ENCODE peak calls at places on chromosomes 12 and 14, in seven cellular contexts. G, J, Q, Z, A, X and M are unnamed samples.

GRCh38 chr14:98140862-98141261 is 1131.1 kb downstream of the BCL11B start:
- DNase-seq in G (no peak), J (no peak), Q (no peak), Z (no peak), A (no peak), X (no peak), M (no peak)

GRCh38 chr12:124764870-124765570 is 98.6 kb downstream of the SCARB1 start:
- DNase-seq in G (no peak), J (no peak), Q (no peak), Z (no peak), A (no peak), X (no peak), M (no peak)

GRCh38 chr12:18898469-18898868 is 160.6 kb downstream of the CAPZA3 start:
- DNase-seq in G (no peak), J (no peak), Q (no peak), Z (no peak), A (no peak), X (no peak), M (no peak)

GRCh38 chr14:34596891-34597290 is 33.1 kb downstream of the SNX6 start:
- DNase-seq in G (no peak), J (no peak), Q (no peak), Z (peak; percentile 10), A (no peak), X (no peak), M (no peak)

GRCh38 chr14:95123895-95124579 is 33.3 kb downstream of the DICER1 start:
- DNase-seq in G (peak; percentile 33), J (no peak), Q (no peak), Z (no peak), A (no peak), X (no peak), M (no peak)

GRCh38 chr12:15164997-15165659 is 56.1 kb downstream of the RERG start:
- DNase-seq in G (no peak), J (peak; percentile 51), Q (no peak), Z (no peak), A (no peak), X (no peak), M (no peak)

GRCh38 chr14:81535399-81536124 is 1.9 kb upstream of the SEL1L start:
- DNase-seq in G (no peak), J (no peak), Q (no peak), Z (no peak), A (no peak), X (no peak), M (no peak)

GRCh38 chr12:92108651-92109050 is 37.0 kb downstream of the BTG1 start:
- DNase-seq in G (peak; percentile 13), J (no peak), Q (peak; percentile 68), Z (no peak), A (no peak), X (no peak), M (no peak)

GRCh38 chr12:106527356-106527755 is 55.4 kb upstream of the RFX4 start:
- DNase-seq in G (no peak), J (no peak), Q (no peak), Z (no peak), A (no peak), X (no peak), M (no peak)

DNA sequence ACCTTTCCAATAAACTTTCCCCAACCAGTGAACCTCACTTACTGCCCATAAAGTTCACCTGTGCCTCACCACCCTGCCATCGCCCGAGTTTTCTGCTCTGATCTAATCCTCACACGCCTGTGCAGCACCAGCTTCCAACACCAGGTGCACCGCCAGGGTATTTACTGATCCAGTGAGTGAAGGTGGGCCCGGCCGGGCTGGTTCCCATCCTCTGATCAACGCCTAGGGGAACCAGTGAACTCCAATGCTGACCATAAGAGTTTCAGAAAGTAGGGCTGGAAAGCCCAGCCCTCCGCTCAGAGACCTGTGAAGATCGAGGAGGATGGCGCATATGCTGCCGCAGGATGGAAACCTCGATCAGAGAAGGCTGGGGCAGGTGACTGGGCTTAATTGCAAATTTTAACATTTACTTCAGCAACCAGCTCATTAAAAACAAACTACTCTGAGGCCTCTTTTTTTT is 685 bp upstream of the MYL6B start:
- DNase-seq in G (peak; percentile 37), J (peak; percentile 59), Q (peak; percentile 81), Z (peak; percentile 68), A (no peak), X (peak; percentile 74), M (no peak)
- TF ChIP-seq POLR2A in G (no peak), J (no peak), Q (no peak), Z (no peak), A (no peak), X (no peak), M (no peak)

GRCh38 chr14:22383515-22384166 is 205.4 kb downstream of the DAD1 start:
- DNase-seq in G (no peak), J (no peak), Q (no peak), Z (peak; percentile 34), A (no peak), X (no peak), M (no peak)

GRCh38 chr14:22382955-22383354 is 206.1 kb downstream of the DAD1 start:
- DNase-seq in G (no peak), J (no peak), Q (no peak), Z (no peak), A (no peak), X (no peak), M (no peak)

GRCh38 chr14:22382395-22382794 is 206.6 kb downstream of the DAD1 start:
- DNase-seq in G (no peak), J (no peak), Q (no peak), Z (no peak), A (no peak), X (no peak), M (no peak)

GRCh38 chr14:22384974-22385526 is 204.0 kb downstream of the DAD1 start:
- DNase-seq in G (no peak), J (no peak), Q (no peak), Z (no peak), A (no peak), X (no peak), M (no peak)

DNA sequence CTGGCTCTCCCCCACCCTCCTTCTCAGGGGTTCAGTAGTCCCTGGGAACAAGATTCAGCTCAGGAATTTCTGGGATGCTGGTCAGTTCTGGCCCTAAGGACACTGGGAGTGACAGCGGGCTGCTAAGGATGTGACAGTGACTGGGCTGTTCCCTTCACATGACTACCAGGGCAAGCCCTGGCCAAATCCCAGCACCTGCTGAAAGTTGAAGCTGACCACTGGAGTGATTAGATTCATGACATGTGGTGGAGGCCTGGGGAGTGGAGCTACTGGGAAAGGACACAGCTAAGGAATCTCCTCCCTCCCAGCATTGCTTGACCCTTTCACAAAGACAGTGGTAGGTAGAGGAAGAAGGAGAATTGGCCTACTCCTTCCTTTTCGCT is 204.9 kb downstream of the DAD1 start:
- DNase-seq in G (no peak), J (no peak), Q (no peak), Z (no peak), A (no peak), X (no peak), M (no peak)
- H3K27me3 ChIP-seq in G (no peaks in the 10 kb centered on the region), J (no peaks in the 10 kb centered on the region), Q (peaks cover 19% of the 10 kb centered on the region), Z (no peaks in the 10 kb centered on the region), A (no peaks in the 10 kb centered on the region), X (no peaks in the 10 kb centered on the region), M (no peaks in the 10 kb centered on the region)

GRCh38 chr12:65152012-65152411 is 17.4 kb upstream of the LEMD3 start:
- DNase-seq in G (no peak), J (no peak), Q (no peak), Z (no peak), A (no peak), X (no peak), M (no peak)

GRCh38 chr12:65152586-65152985 is 16.8 kb upstream of the LEMD3 start:
- DNase-seq in G (no peak), J (no peak), Q (no peak), Z (no peak), A (no peak), X (no peak), M (no peak)

DNA sequence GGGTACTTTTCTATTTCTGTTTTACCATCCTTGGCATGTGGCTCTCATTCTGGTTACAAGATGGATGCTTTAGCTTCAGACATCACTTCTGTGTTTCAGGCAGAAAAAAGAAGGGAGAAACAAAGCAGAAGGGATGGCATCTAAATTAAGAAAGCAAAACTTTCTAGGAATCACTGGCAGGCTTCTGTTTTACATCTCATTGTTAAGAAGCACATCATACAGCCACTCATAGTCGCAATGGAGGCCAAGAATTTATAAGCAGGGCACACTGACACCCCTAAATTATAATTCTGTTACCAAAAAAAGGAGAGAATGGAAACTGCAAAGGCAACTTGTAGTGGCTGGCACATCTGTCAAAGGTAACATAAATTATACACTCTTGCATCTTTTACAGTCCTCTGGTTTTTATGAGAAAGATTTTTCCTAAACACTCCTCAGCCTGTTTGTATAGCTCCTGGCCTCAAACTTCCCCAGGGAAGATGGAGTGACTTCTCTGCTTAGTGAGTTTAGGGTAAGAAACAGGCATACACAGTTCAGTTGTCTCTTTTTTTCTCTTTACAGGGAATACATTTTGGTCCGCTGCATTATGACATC is 22.0 kb upstream of the LEMD3 start:
- DNase-seq in G (no peak), J (no peak), Q (no peak), Z (no peak), A (no peak), X (no peak), M (no peak)
- TF ChIP-seq CTCF in G (no peak), J (no peak), Q (no peak), Z (no peak), A (no peak), X (no peak), M (no peak)

GRCh38 chr14:77717608-77718305 is 9.9 kb downstream of the SLIRP start:
- DNase-seq in G (no peak), J (no peak), Q (no peak), Z (no peak), A (no peak), X (no peak), M (no peak)
- TF ChIP-seq POLR2A in G (no peak), J (no peak), Q (peak; percentile 65), Z (no peak), A (peak; percentile 41), X (no peak), M (no peak)

GRCh38 chr14:74249433-74250375 is 10.5 kb downstream of the VSX2 start:
- DNase-seq in G (no peak), J (no peak), Q (no peak), Z (no peak), A (no peak), X (no peak), M (no peak)

GRCh38 chr14:74245292-74245691 is 6.0 kb downstream of the VSX2 start:
- DNase-seq in G (no peak), J (no peak), Q (no peak), Z (no peak), A (no peak), X (no peak), M (no peak)

GRCh38 chr14:74244115-74244514 is 4.9 kb downstream of the VSX2 start:
- DNase-seq in G (no peak), J (no peak), Q (no peak), Z (no peak), A (peak; percentile 25), X (no peak), M (no peak)

GRCh38 chr14:74248036-74248435 is 8.8 kb downstream of the VSX2 start:
- DNase-seq in G (no peak), J (no peak), Q (no peak), Z (no peak), A (no peak), X (no peak), M (no peak)

GRCh38 chr14:74246561-74246960 is 7.3 kb downstream of the VSX2 start:
- DNase-seq in G (no peak), J (no peak), Q (no peak), Z (no peak), A (no peak), X (no peak), M (no peak)
- H3K27me3 ChIP-seq in G (peaks cover 23% of the 10 kb centered on the region), J (no peaks in the 10 kb centered on the region), Q (peaks cover 38% of the 10 kb centered on the region), Z (peaks cover 76% of the 10 kb centered on the region), A (peaks cover 39% of the 10 kb centered on the region), X (no peaks in the 10 kb centered on the region), M (peaks cover 13% of the 10 kb centered on the region)

GRCh38 chr12:56007148-56007891 is 10.2 kb downstream of the SUOX start:
- DNase-seq in G (peak; percentile 89), J (peak; percentile 88), Q (peak; percentile 93), Z (peak; percentile 85), A (peak; percentile 87), X (peak; percentile 94), M (no peak)
- TF ChIP-seq CTCF in G (peak; percentile 7), J (no peak), Q (no peak), Z (no peak), A (no peak), X (no peak), M (no peak)